ENCODE peak calls at places on chromosome 6, in ten cellular contexts. One of them, this sample, is unnamed.
A peak's percentile ranks its signal among the peaks of the same experiment; 100 is the strongest.

GRCh38 chr6:148617522-148617921 is 129.3 kb upstream of the UST start:
- DNase-seq in GM23338: no peak
- DNase-seq in lower lobe of right lung: no peak
- DNase-seq in GM23248: peak; percentile 41
- DNase-seq in pancreas: no peak
- DNase-seq in effector memory CD4-positive, alpha-beta T cell: no peak
- DNase-seq in trophoblast cell: no peak
- DNase-seq in SJSA1: no peak
- DNase-seq in tibial artery: no peak
- DNase-seq in Panc1: no peak
- DNase-seq in this sample: no peak

GRCh38 chr6:158026054-158026900 is 44.6 kb downstream of the SYNJ2 start:
- DNase-seq in SJSA1: peak; percentile 95
- DNase-seq in lower lobe of right lung: peak; percentile 73
- DNase-seq in Panc1: no peak
- DNase-seq in GM23338: peak; percentile 50
- DNase-seq in effector memory CD4-positive, alpha-beta T cell: peak; percentile 71
- DNase-seq in trophoblast cell: peak; percentile 48
- DNase-seq in tibial artery: peak; percentile 95
- DNase-seq in pancreas: peak; percentile 75
- DNase-seq in GM23248: peak; percentile 99
- DNase-seq in this sample: peak; percentile 93

GRCh38 chr6:37109714-37110454 is 60.1 kb upstream of the PIM1 start:
- DNase-seq in lower lobe of right lung: no peak
- DNase-seq in GM23248: no peak
- DNase-seq in trophoblast cell: no peak
- DNase-seq in SJSA1: no peak
- DNase-seq in Panc1: no peak
- DNase-seq in tibial artery: no peak
- DNase-seq in GM23338: no peak
- DNase-seq in effector memory CD4-positive, alpha-beta T cell: no peak
- DNase-seq in pancreas: no peak
- DNase-seq in this sample: no peak

GRCh38 chr6:5584072-5584471 is 322.8 kb downstream of the FARS2 start:
- DNase-seq in Panc1: no peak
- DNase-seq in GM23338: no peak
- DNase-seq in GM23248: peak; percentile 51
- DNase-seq in SJSA1: no peak
- DNase-seq in lower lobe of right lung: no peak
- DNase-seq in pancreas: no peak
- DNase-seq in effector memory CD4-positive, alpha-beta T cell: no peak
- DNase-seq in trophoblast cell: no peak
- DNase-seq in tibial artery: no peak
- DNase-seq in this sample: peak; percentile 61

GRCh38 chr6:119430820-119431219 is 81.3 kb upstream of the MAN1A1 start:
- DNase-seq in GM23248: no peak
- DNase-seq in effector memory CD4-positive, alpha-beta T cell: no peak
- DNase-seq in GM23338: no peak
- DNase-seq in pancreas: no peak
- DNase-seq in trophoblast cell: peak; percentile 98
- DNase-seq in SJSA1: no peak
- DNase-seq in tibial artery: no peak
- DNase-seq in lower lobe of right lung: no peak
- DNase-seq in Panc1: no peak
- DNase-seq in this sample: no peak

GRCh38 chr6:87731818-87732661 is 30.0 kb upstream of the AKIRIN2 start:
- DNase-seq in GM23248: peak; percentile 96
- DNase-seq in pancreas: peak; percentile 93
- DNase-seq in SJSA1: peak; percentile 67
- DNase-seq in trophoblast cell: peak; percentile 88
- DNase-seq in lower lobe of right lung: peak; percentile 95
- DNase-seq in tibial artery: peak; percentile 92
- DNase-seq in Panc1: peak; percentile 92
- DNase-seq in effector memory CD4-positive, alpha-beta T cell: no peak
- DNase-seq in GM23338: peak; percentile 9
- DNase-seq in this sample: peak; percentile 97

GRCh38 chr6:152904678-152905077 is 78.2 kb downstream of the FBXO5 start:
- DNase-seq in GM23248: no peak
- DNase-seq in pancreas: no peak
- DNase-seq in tibial artery: no peak
- DNase-seq in effector memory CD4-positive, alpha-beta T cell: no peak
- DNase-seq in SJSA1: no peak
- DNase-seq in trophoblast cell: no peak
- DNase-seq in lower lobe of right lung: no peak
- DNase-seq in Panc1: no peak
- DNase-seq in GM23338: peak; percentile 35
- DNase-seq in this sample: no peak

GRCh38 chr6:26331809-26332226 is 33.2 kb upstream of the BTN3A2 start:
- DNase-seq in Panc1: no peak
- DNase-seq in pancreas: no peak
- DNase-seq in effector memory CD4-positive, alpha-beta T cell: no peak
- DNase-seq in GM23248: peak; percentile 24
- DNase-seq in tibial artery: no peak
- DNase-seq in SJSA1: no peak
- DNase-seq in lower lobe of right lung: no peak
- DNase-seq in trophoblast cell: no peak
- DNase-seq in GM23338: no peak
- DNase-seq in this sample: peak; percentile 19

GRCh38 chr6:8819446-8819845 is 384.1 kb upstream of the SLC35B3 start:
- DNase-seq in pancreas: no peak
- DNase-seq in tibial artery: no peak
- DNase-seq in Panc1: no peak
- DNase-seq in SJSA1: no peak
- DNase-seq in lower lobe of right lung: no peak
- DNase-seq in GM23248: no peak
- DNase-seq in effector memory CD4-positive, alpha-beta T cell: no peak
- DNase-seq in GM23338: no peak
- DNase-seq in trophoblast cell: no peak
- DNase-seq in this sample: no peak

GRCh38 chr6:37566209-37566859 is 66.6 kb upstream of the CCDC167 start:
- DNase-seq in tibial artery: no peak
- DNase-seq in Panc1: no peak
- DNase-seq in effector memory CD4-positive, alpha-beta T cell: peak; percentile 59
- DNase-seq in GM23248: peak; percentile 70
- DNase-seq in trophoblast cell: peak; percentile 44
- DNase-seq in GM23338: peak; percentile 84
- DNase-seq in lower lobe of right lung: peak; percentile 58
- DNase-seq in SJSA1: peak; percentile 65
- DNase-seq in pancreas: peak; percentile 45
- DNase-seq in this sample: peak; percentile 65

GRCh38 chr6:103783344-103783743 is 1076.4 kb downstream of the HACE1 start:
- DNase-seq in GM23248: no peak
- DNase-seq in effector memory CD4-positive, alpha-beta T cell: no peak
- DNase-seq in Panc1: no peak
- DNase-seq in pancreas: peak; percentile 14
- DNase-seq in lower lobe of right lung: no peak
- DNase-seq in trophoblast cell: no peak
- DNase-seq in tibial artery: no peak
- DNase-seq in GM23338: no peak
- DNase-seq in SJSA1: no peak
- DNase-seq in this sample: no peak

GRCh38 chr6:113924199-113924791 is 46.7 kb downstream of the HDAC2 start:
- DNase-seq in effector memory CD4-positive, alpha-beta T cell: no peak
- DNase-seq in SJSA1: no peak
- DNase-seq in pancreas: no peak
- DNase-seq in tibial artery: no peak
- DNase-seq in lower lobe of right lung: no peak
- DNase-seq in trophoblast cell: no peak
- DNase-seq in GM23338: no peak
- DNase-seq in GM23248: no peak
- DNase-seq in Panc1: no peak
- DNase-seq in this sample: peak; percentile 46

GRCh38 chr6:42136508-42137191 is 5.8 kb downstream of the C6orf132 start:
- DNase-seq in GM23248: peak; percentile 82
- DNase-seq in trophoblast cell: peak; percentile 78
- DNase-seq in effector memory CD4-positive, alpha-beta T cell: no peak
- DNase-seq in GM23338: peak; percentile 91
- DNase-seq in tibial artery: no peak
- DNase-seq in pancreas: no peak
- DNase-seq in Panc1: no peak
- DNase-seq in lower lobe of right lung: no peak
- DNase-seq in SJSA1: no peak
- DNase-seq in this sample: peak; percentile 53

GRCh38 chr6:52530351-52530750 is 46.5 kb downstream of the TRAM2 start:
- DNase-seq in tibial artery: no peak
- DNase-seq in effector memory CD4-positive, alpha-beta T cell: no peak
- DNase-seq in SJSA1: no peak
- DNase-seq in lower lobe of right lung: no peak
- DNase-seq in trophoblast cell: no peak
- DNase-seq in GM23248: no peak
- DNase-seq in Panc1: no peak
- DNase-seq in pancreas: no peak
- DNase-seq in GM23338: no peak
- DNase-seq in this sample: no peak

GRCh38 chr6:154197176-154197850 is 158.3 kb downstream of the OPRM1 start:
- DNase-seq in GM23248: peak; percentile 65
- DNase-seq in effector memory CD4-positive, alpha-beta T cell: no peak
- DNase-seq in GM23338: no peak
- DNase-seq in Panc1: no peak
- DNase-seq in pancreas: no peak
- DNase-seq in trophoblast cell: peak; percentile 18
- DNase-seq in SJSA1: no peak
- DNase-seq in lower lobe of right lung: no peak
- DNase-seq in tibial artery: no peak
- DNase-seq in this sample: peak; percentile 84

GRCh38 chr6:32655311-32655710 is 11.1 kb downstream of the HLA-DQB1 start:
- DNase-seq in trophoblast cell: no peak
- DNase-seq in GM23338: no peak
- DNase-seq in lower lobe of right lung: no peak
- DNase-seq in tibial artery: no peak
- DNase-seq in pancreas: no peak
- DNase-seq in effector memory CD4-positive, alpha-beta T cell: no peak
- DNase-seq in Panc1: no peak
- DNase-seq in GM23248: no peak
- DNase-seq in SJSA1: no peak
- DNase-seq in this sample: no peak

GRCh38 chr6:41894366-41895299 is 542 bp downstream of the USP49 start:
- DNase-seq in SJSA1: no peak
- DNase-seq in trophoblast cell: no peak
- DNase-seq in lower lobe of right lung: no peak
- DNase-seq in Panc1: no peak
- DNase-seq in effector memory CD4-positive, alpha-beta T cell: no peak
- DNase-seq in pancreas: no peak
- DNase-seq in GM23338: peak; percentile 61
- DNase-seq in tibial artery: no peak
- DNase-seq in GM23248: peak; percentile 54
- DNase-seq in this sample: peak; percentile 28

GRCh38 chr6:143698759-143699750 is 21.3 kb downstream of the PHACTR2 start:
- DNase-seq in lower lobe of right lung: no peak
- DNase-seq in GM23248: no peak
- DNase-seq in trophoblast cell: no peak
- DNase-seq in SJSA1: no peak
- DNase-seq in pancreas: no peak
- DNase-seq in GM23338: peak; percentile 88
- DNase-seq in effector memory CD4-positive, alpha-beta T cell: no peak
- DNase-seq in Panc1: no peak
- DNase-seq in tibial artery: no peak
- DNase-seq in this sample: no peak

GRCh38 chr6:2448826-2449571 is 203.6 kb upstream of the GMDS start:
- DNase-seq in Panc1: peak; percentile 50
- DNase-seq in trophoblast cell: peak; percentile 90
- DNase-seq in GM23248: peak; percentile 84
- DNase-seq in tibial artery: no peak
- DNase-seq in pancreas: no peak
- DNase-seq in GM23338: peak; percentile 85
- DNase-seq in lower lobe of right lung: no peak
- DNase-seq in effector memory CD4-positive, alpha-beta T cell: no peak
- DNase-seq in SJSA1: peak; percentile 70
- DNase-seq in this sample: peak; percentile 95
- H3K4me3 ChIP-seq in Panc1: peak overlapping the region; percentile 40
- H3K4me3 ChIP-seq in trophoblast cell: no peak overlapping the region
- H3K4me3 ChIP-seq in GM23248: peak overlapping the region; percentile 76
- H3K4me3 ChIP-seq in tibial artery: peak overlapping the region; percentile 35
- H3K4me3 ChIP-seq in pancreas: no peak overlapping the region
- H3K4me3 ChIP-seq in GM23338: peak overlapping the region; percentile 11
- H3K4me3 ChIP-seq in lower lobe of right lung: peak overlapping the region; percentile 11
- H3K4me3 ChIP-seq in effector memory CD4-positive, alpha-beta T cell: no peak overlapping the region
- H3K4me3 ChIP-seq in SJSA1: peak overlapping the region; percentile 34
- H3K4me3 ChIP-seq in this sample: peak overlapping the region; percentile 70

DNA sequence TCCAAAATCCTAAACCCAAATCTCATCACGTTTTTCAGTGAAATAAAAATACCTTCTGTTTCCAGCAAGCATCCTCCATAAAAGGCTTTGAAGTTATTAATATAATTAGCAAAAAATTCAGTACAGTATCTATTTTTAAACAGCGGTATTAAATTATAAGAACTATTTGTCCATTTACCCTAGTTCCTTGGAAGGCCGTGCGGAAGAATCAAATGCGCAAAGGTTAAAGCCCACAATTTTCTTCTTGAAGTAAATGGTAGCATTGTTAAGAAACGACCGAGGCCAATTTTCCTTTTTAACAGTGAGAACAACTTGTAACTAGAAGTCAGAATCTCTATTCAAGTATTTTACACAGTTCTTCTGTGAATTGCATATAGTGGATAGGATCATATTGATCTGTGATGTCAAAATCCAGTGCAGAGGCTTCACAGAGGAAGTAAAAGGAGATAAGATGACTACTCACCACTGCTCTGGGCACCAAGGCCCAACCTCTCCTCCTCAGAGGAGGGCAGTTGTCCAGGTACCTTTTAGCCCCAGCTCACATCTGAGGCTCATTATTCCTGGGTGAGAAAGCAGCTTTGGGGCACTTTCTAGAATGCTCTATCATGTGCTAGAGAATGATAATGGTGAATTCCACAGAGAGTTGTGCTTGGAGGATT is 36.3 kb downstream of the TNFAIP3 start:
- DNase-seq in effector memory CD4-positive, alpha-beta T cell: no peak
- DNase-seq in GM23338: no peak
- DNase-seq in GM23248: no peak
- DNase-seq in Panc1: no peak
- DNase-seq in trophoblast cell: no peak
- DNase-seq in pancreas: no peak
- DNase-seq in lower lobe of right lung: no peak
- DNase-seq in tibial artery: no peak
- DNase-seq in SJSA1: no peak
- DNase-seq in this sample: no peak
- H3K4me1 ChIP-seq in effector memory CD4-positive, alpha-beta T cell: no peaks in the 10 kb centered on the region
- H3K4me1 ChIP-seq in GM23338: no peaks in the 10 kb centered on the region
- H3K4me1 ChIP-seq in GM23248: peaks cover 14% of the 10 kb centered on the region
- H3K4me1 ChIP-seq in Panc1: peaks cover 2% of the 10 kb centered on the region
- H3K4me1 ChIP-seq in trophoblast cell: peaks cover 5% of the 10 kb centered on the region
- H3K4me1 ChIP-seq in pancreas: peaks cover 11% of the 10 kb centered on the region
- H3K4me1 ChIP-seq in lower lobe of right lung: no peaks in the 10 kb centered on the region
- H3K4me1 ChIP-seq in tibial artery: no peaks in the 10 kb centered on the region
- H3K4me1 ChIP-seq in SJSA1: peaks cover 20% of the 10 kb centered on the region
- H3K4me1 ChIP-seq in this sample: peaks cover 15% of the 10 kb centered on the region

GRCh38 chr6:28443112-28443773 is at the start of gene ZSCAN23:
- DNase-seq in trophoblast cell: peak; percentile 84
- DNase-seq in GM23338: peak; percentile 96
- DNase-seq in lower lobe of right lung: peak; percentile 78
- DNase-seq in tibial artery: peak; percentile 69
- DNase-seq in pancreas: peak; percentile 67
- DNase-seq in Panc1: peak; percentile 20
- DNase-seq in SJSA1: peak; percentile 84
- DNase-seq in GM23248: peak; percentile 95
- DNase-seq in effector memory CD4-positive, alpha-beta T cell: peak; percentile 77
- DNase-seq in this sample: peak; percentile 93
- H3K4me3 ChIP-seq in trophoblast cell: peak within 1 kb of the TSS; percentile 81
- H3K4me3 ChIP-seq in GM23338: peak within 1 kb of the TSS; percentile 75
- H3K4me3 ChIP-seq in lower lobe of right lung: peak within 1 kb of the TSS; percentile 65
- H3K4me3 ChIP-seq in tibial artery: peak within 1 kb of the TSS; percentile 58
- H3K4me3 ChIP-seq in pancreas: peak within 1 kb of the TSS; percentile 50
- H3K4me3 ChIP-seq in Panc1: peak within 1 kb of the TSS; percentile 88
- H3K4me3 ChIP-seq in SJSA1: peak within 1 kb of the TSS; percentile 61
- H3K4me3 ChIP-seq in GM23248: peak within 1 kb of the TSS; percentile 92
- H3K4me3 ChIP-seq in effector memory CD4-positive, alpha-beta T cell: peak within 1 kb of the TSS; percentile 42
- H3K4me3 ChIP-seq in this sample: peak within 1 kb of the TSS; percentile 97

GRCh38 chr6:170234419-170234818 is 56.5 kb downstream of the DLL1 start:
- DNase-seq in GM23248: no peak
- DNase-seq in lower lobe of right lung: no peak
- DNase-seq in pancreas: no peak
- DNase-seq in trophoblast cell: no peak
- DNase-seq in effector memory CD4-positive, alpha-beta T cell: no peak
- DNase-seq in GM23338: no peak
- DNase-seq in tibial artery: no peak
- DNase-seq in Panc1: no peak
- DNase-seq in SJSA1: no peak
- DNase-seq in this sample: no peak
- H3K4me1 ChIP-seq in GM23248: no peaks in the 10 kb centered on the region
- H3K4me1 ChIP-seq in lower lobe of right lung: no peaks in the 10 kb centered on the region
- H3K4me1 ChIP-seq in pancreas: peaks cover 7% of the 10 kb centered on the region
- H3K4me1 ChIP-seq in trophoblast cell: peaks cover 9% of the 10 kb centered on the region
- H3K4me1 ChIP-seq in effector memory CD4-positive, alpha-beta T cell: no peaks in the 10 kb centered on the region
- H3K4me1 ChIP-seq in GM23338: peaks cover 4% of the 10 kb centered on the region
- H3K4me1 ChIP-seq in tibial artery: no peaks in the 10 kb centered on the region
- H3K4me1 ChIP-seq in Panc1: no peaks in the 10 kb centered on the region
- H3K4me1 ChIP-seq in SJSA1: no peaks in the 10 kb centered on the region
- H3K4me1 ChIP-seq in this sample: peaks cover 11% of the 10 kb centered on the region